ENCODE peak calls at places on chromosomes 11 and 22, in six cellular contexts. L is nucleus accumbens; Z is iPS-NIHi11; B is T-helper 1 cell; R is naive thymus-derived CD4-positive, alpha-beta T cell; T is memory B cell. P is an unnamed sample.

GRCh38 chr11:107752954-107753822 is 41.3 kb upstream of the SLN start:
- DNase-seq in L (no peak), Z (no peak), B (no peak), R (no peak), T (no peak), P (peak)

GRCh38 chr11:69083531-69084247 is 35.0 kb downstream of the TPCN2 start:
- DNase-seq in L (no peak), Z (no peak), B (no peak), R (no peak), T (no peak), P (no peak)

GRCh38 chr11:8086001-8086479 is 5.0 kb downstream of the TUB start:
- DNase-seq in L (no peak), Z (no peak), B (no peak), R (no peak), T (no peak), P (no peak)

GRCh38 chr11:110331626-110332025 is 35.2 kb upstream of the RDX start:
- DNase-seq in L (no peak), Z (no peak), B (no peak), R (no peak), T (no peak), P (no peak)

GRCh38 chr22:49151256-49152131 is 676.2 kb downstream of the BRD1 start:
- DNase-seq in L (no peak), Z (no peak), B (no peak), R (no peak), T (no peak), P (no peak)

GRCh38 chr11:124938206-124938765 is 2.4 kb upstream of the HEPACAM start:
- DNase-seq in L (no peak), Z (no peak), B (no peak), R (no peak), T (no peak), P (no peak)

GRCh38 chr11:12529793-12530192 is 144.4 kb upstream of the TEAD1 start:
- DNase-seq in L (no peak), Z (no peak), B (no peak), R (no peak), T (no peak), P (no peak)

GRCh38 chr22:33544707-33545106 is 375.6 kb downstream of the LARGE1 start:
- DNase-seq in L (no peak), Z (no peak), B (no peak), R (no peak), T (no peak), P (no peak)

GRCh38 chr11:70303070-70303469 is 32.6 kb downstream of the PPFIA1 start:
- DNase-seq in L (no peak), Z (no peak), B (no peak), R (no peak), T (no peak), P (no peak)

GRCh38 chr11:43573873-43574272 is 106.7 kb upstream of the HSD17B12 start:
- DNase-seq in L (no peak), Z (no peak), B (no peak), R (no peak), T (no peak), P (no peak)

GRCh38 chr11:35043933-35044332 is 95.0 kb upstream of the CD44 start:
- DNase-seq in L (no peak), Z (no peak), B (no peak), R (no peak), T (no peak), P (no peak)

GRCh38 chr11:1746956-1747752 is 3.2 kb downstream of the IFITM10 start:
- DNase-seq in L (no peak), Z (no peak), B (no peak), R (no peak), T (no peak), P (no peak)

GRCh38 chr22:30185129-30185528 is 61.4 kb downstream of the LIF start:
- DNase-seq in L (no peak), Z (no peak), B (no peak), R (no peak), T (no peak), P (no peak)

GRCh38 chr11:88475991-88476418 is 138.5 kb upstream of the CTSC start:
- DNase-seq in L (no peak), Z (no peak), B (no peak), R (no peak), T (no peak), P (no peak)

GRCh38 chr11:77118086-77118485 is 10.0 kb upstream of the MYO7A start:
- DNase-seq in L (no peak), Z (no peak), B (no peak), R (no peak), T (no peak), P (no peak)

GRCh38 chr11:69918938-69919650 is 99.9 kb upstream of the FGF3 start:
- DNase-seq in L (peak), Z (peak), B (peak), R (peak), T (peak), P (peak)

GRCh38 chr11:69684651-69685050 is 9.5 kb upstream of the LTO1 start:
- DNase-seq in L (no peak), Z (no peak), B (no peak), R (no peak), T (no peak), P (peak)

GRCh38 chr11:63813035-63813562 is at the start of gene SPINDOC:
- DNase-seq in L (peak), Z (peak), B (peak), R (peak), T (peak), P (peak)

GRCh38 chr22:35835998-35836691 is 118.5 kb downstream of the APOL5 start:
- DNase-seq in L (peak), Z (peak), B (no peak), R (no peak), T (no peak), P (peak)

GRCh38 chr22:43482310-43482625 is 70.5 kb downstream of the MPPED1 start:
- DNase-seq in L (no peak), Z (no peak), B (no peak), R (no peak), T (no peak), P (no peak)

GRCh38 chr22:30865656-30866055 is 102.9 kb downstream of the MORC2 start:
- DNase-seq in L (no peak), Z (peak), B (no peak), R (no peak), T (no peak), P (peak)

GRCh38 chr22:30266445-30267381 is at the start of gene OSM:
- DNase-seq in L (no peak), Z (no peak), B (peak), R (peak), T (peak), P (no peak)

GRCh38 chr11:64518928-64519327 is 72.1 kb upstream of the SLC22A12 start:
- DNase-seq in L (no peak), Z (no peak), B (no peak), R (no peak), T (no peak), P (no peak)

GRCh38 chr22:36435516-36436415 is 45.7 kb downstream of the TXN2 start:
- DNase-seq in L (no peak), Z (peak), B (peak), R (peak), T (peak), P (no peak)

GRCh38 chr11:134604886-134605285 is 192.8 kb upstream of the B3GAT1 start:
- DNase-seq in L (no peak), Z (no peak), B (no peak), R (no peak), T (no peak), P (no peak)

GRCh38 chr11:45853616-45854219 is 6.4 kb downstream of the CRY2 start:
- DNase-seq in L (peak), Z (no peak), B (no peak), R (no peak), T (no peak), P (no peak)

GRCh38 chr11:134537941-134538340 is 125.9 kb upstream of the B3GAT1 start:
- DNase-seq in L (no peak), Z (no peak), B (no peak), R (no peak), T (no peak), P (no peak)

P was measured in D341Med.